ENCODE peak calls at places on chromosomes 6 and 20, in four cellular contexts. E, C, R and Q are unnamed samples.

GRCh38 chr6:136791296-136792065 is 796 bp downstream of the MAP3K5 start:
- DNase-seq in E (peak), R (no peak), C (peak), Q (no peak)

GRCh38 chr6:128860782-128861181 is 22.2 kb upstream of the LAMA2 start:
- DNase-seq in R (no peak), E (no peak), C (no peak), Q (no peak)

GRCh38 chr6:128630213-128630612 is 109.8 kb upstream of the PTPRK start:
- DNase-seq in E (no peak), C (no peak), R (no peak), Q (no peak)

GRCh38 chr6:7161253-7161623 is 53.5 kb downstream of the RREB1 start:
- DNase-seq in R (no peak), C (no peak), E (no peak), Q (no peak)

GRCh38 chr6:134884752-134885151 is 65.1 kb downstream of the ALDH8A1 start:
- DNase-seq in R (no peak), E (no peak), C (no peak), Q (no peak)

GRCh38 chr6:144528605-144529425 is 243.7 kb downstream of the UTRN start:
- DNase-seq in E (no peak), C (no peak), R (peak), Q (no peak)

GRCh38 chr6:163986313-163986712 is 571.8 kb downstream of the QKI start:
- DNase-seq in C (peak), E (no peak), R (no peak), Q (no peak)

GRCh38 chr6:146950351-146950835 is 253.8 kb upstream of the STXBP5 start:
- DNase-seq in C (peak), R (no peak), E (no peak), Q (no peak)

GRCh38 chr6:146295695-146296094 is 247.9 kb upstream of the RAB32 start:
- DNase-seq in R (no peak), E (no peak), C (no peak), Q (no peak)

GRCh38 chr6:138226701-138227315 is 8.5 kb upstream of the PBOV1 start:
- DNase-seq in E (no peak), C (no peak), R (no peak), Q (no peak)

GRCh38 chr6:170176621-170177382 is 114.1 kb downstream of the DLL1 start:
- DNase-seq in R (no peak), C (no peak), E (peak), Q (no peak)

GRCh38 chr6:32666420-32667300 is at the start of gene HLA-DQB1:
- DNase-seq in E (no peak), R (no peak), C (peak), Q (peak)

GRCh38 chr6:17886891-17887290 is 100.5 kb downstream of the KIF13A start:
- DNase-seq in R (no peak), C (no peak), E (no peak), Q (no peak)

GRCh38 chr20:54633903-54634302 is 158.5 kb downstream of the DOK5 start:
- DNase-seq in C (no peak), R (no peak), E (no peak), Q (no peak)

GRCh38 chr20:48189177-48189576 is 403.9 kb upstream of the SULF2 start:
- DNase-seq in E (no peak), R (no peak), C (peak), Q (no peak)

GRCh38 chr6:100346828-100347227 is 117.9 kb downstream of the SIM1 start:
- DNase-seq in E (no peak), R (no peak), C (peak), Q (no peak)

GRCh38 chr6:149234051-149234962 is 83.2 kb upstream of the TAB2 start:
- DNase-seq in E (no peak), C (peak), R (no peak), Q (no peak)

GRCh38 chr6:33785766-33786165 is 3.2 kb downstream of the LEMD2 start:
- DNase-seq in E (no peak), C (no peak), R (no peak), Q (no peak)

GRCh38 chr6:156164701-156165454 is 612.3 kb upstream of the ARID1B start:
- DNase-seq in R (no peak), C (no peak), E (no peak), Q (no peak)

GRCh38 chr20:25066386-25066785 is 8.4 kb upstream of the ACSS1 start:
- DNase-seq in E (no peak), R (no peak), C (no peak), Q (no peak)

GRCh38 chr20:48823476-48823875 is 4.3 kb downstream of the PREX1 start:
- DNase-seq in C (no peak), R (no peak), E (no peak), Q (no peak)

GRCh38 chr6:7615611-7616383 is 25.8 kb downstream of the SNRNP48 start:
- DNase-seq in C (peak), E (no peak), R (no peak), Q (peak)

GRCh38 chr6:47360388-47360787 is 50.7 kb upstream of the TNFRSF21 start:
- DNase-seq in R (no peak), C (no peak), E (no peak), Q (no peak)

GRCh38 chr20:23358923-23359572 is 2.9 kb upstream of the GZF1 start:
- DNase-seq in R (no peak), C (no peak), E (no peak), Q (no peak)

GRCh38 chr6:158518196-158519127 is 41.4 kb upstream of the TMEM181 start:
- DNase-seq in E (no peak), R (peak), C (peak), Q (no peak)

GRCh38 chr6:6001443-6001842 is 5.3 kb downstream of the NRN1 start:
- DNase-seq in E (no peak), C (no peak), R (no peak), Q (no peak)

GRCh38 chr6:6002809-6003333 is 3.9 kb downstream of the NRN1 start:
- DNase-seq in R (no peak), E (no peak), C (no peak), Q (no peak)

GRCh38 chr6:6002005-6002808 is 4.5 kb downstream of the NRN1 start:
- DNase-seq in E (no peak), C (no peak), R (no peak), Q (no peak)

GRCh38 chr6:6004147-6004995 is 2.4 kb downstream of the NRN1 start:
- DNase-seq in E (no peak), R (no peak), C (peak), Q (peak)

GRCh38 chr6:6003334-6004146 is 3.2 kb downstream of the NRN1 start:
- DNase-seq in C (no peak), E (peak), R (no peak), Q (peak)
- H3K9ac ChIP-seq in C (no peak), E (no peak), R (peak), Q (peak)

DNA sequence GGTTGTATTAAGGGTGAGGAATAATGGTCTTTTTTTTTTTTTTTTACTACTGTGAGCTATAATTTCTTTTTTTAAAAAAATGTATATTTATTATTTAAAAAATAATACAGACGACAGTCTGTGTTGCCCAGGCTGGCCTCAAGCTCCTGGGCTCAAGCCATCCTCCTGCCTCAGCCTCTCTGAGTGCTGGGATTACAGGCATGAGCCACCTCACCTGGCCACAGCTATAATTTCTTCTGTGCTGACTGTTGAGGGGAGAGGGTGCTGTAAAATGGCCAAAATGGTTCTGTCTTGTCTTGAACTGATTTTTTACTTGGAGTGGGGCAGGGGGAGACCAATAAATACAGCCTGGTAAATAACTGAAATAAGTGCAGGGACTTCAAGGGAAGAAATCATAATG is 3.6 kb downstream of the SRSF3 start:
- DNase-seq in C (no peak), E (no peak), R (no peak), Q (no peak)
- H3K9ac ChIP-seq in C (no peak), E (peak), R (no peak), Q (peak)

GRCh38 chr6:161545741-161546140 is 271.9 kb upstream of the AGPAT4 start:
- DNase-seq in C (no peak), E (no peak), R (no peak), Q (no peak)

GRCh38 chr6:161546632-161547031 is 272.8 kb upstream of the AGPAT4 start:
- DNase-seq in E (no peak), R (no peak), C (no peak), Q (no peak)

GRCh38 chr6:161549977-161550655 is 276.3 kb upstream of the AGPAT4 start:
- DNase-seq in E (no peak), C (no peak), R (no peak), Q (no peak)

GRCh38 chr6:161548713-161549112 is 274.9 kb upstream of the AGPAT4 start:
- DNase-seq in E (no peak), C (no peak), R (no peak), Q (no peak)

DNA sequence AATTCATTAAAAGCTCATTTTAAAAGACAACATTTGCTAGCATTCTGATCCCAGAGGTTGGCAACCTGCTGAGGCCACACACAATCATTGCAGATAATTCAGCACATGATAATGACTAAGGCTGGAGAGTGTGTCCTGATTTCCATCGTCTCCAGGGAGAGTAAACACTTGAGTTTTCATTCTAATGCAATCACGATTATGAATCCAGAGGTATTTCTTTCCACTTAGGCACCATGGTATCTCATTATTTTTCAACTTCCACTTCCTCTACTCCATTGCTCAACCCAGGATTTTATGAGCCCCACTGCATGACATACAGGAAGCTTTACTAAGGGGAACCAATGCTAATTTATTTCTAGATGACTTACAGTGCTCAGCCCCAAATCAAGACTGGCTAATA is 273.8 kb upstream of the AGPAT4 start:
- DNase-seq in C (no peak), E (no peak), R (no peak), Q (peak)
- H3K9ac ChIP-seq in C (no peak), E (no peak), R (no peak), Q (no peak)

GRCh38 chr20:36677422-36677771 is 31.4 kb upstream of the SLA2 start:
- DNase-seq in E (no peak), C (no peak), R (no peak), Q (no peak)
- H3K9ac ChIP-seq in E (no peak), C (no peak), R (no peak), Q (no peak)

DNA sequence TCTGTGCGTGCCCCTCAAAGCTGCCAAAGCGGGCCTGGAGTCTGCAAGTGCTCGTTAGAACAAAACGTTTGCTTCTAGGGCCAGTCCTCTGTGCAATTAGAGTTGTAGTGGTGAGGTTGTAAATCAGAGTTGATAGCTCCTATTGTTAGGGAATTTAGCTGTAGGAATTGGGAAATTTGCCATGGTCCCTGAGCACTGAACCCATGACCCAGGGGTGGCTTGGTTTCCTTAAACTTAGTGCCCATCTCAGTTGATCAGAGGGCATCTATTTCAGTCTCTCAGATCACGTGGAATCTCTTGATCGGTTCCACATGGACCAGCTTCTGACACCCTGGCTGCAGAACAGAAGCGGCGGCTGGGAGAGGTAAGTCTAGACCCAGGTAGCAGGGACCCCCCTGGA is 18.9 kb upstream of the RPS6KA2 start:
- DNase-seq in E (no peak), C (no peak), R (no peak), Q (no peak)
- H3K9ac ChIP-seq in E (no peak), C (no peak), R (no peak), Q (no peak)

DNA sequence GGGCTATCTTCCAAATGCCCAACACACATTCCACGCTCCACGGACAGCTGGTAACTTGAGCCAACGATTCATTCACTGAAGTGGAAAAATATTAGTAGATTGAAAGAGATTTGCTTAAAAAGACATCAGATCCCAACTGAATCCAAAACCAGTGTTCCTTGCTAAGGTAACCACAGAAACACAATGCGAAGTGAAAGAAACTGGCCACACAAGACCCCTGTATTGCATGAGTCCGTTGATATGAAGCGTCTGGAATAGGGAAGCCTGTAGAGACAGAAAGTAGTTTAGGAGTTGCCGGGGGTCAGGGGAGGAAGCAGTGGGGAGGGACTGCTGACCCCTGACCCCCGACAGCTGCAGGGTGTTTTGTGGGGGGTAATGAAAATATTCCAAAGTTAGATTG is 10.0 kb downstream of the PCK1 start:
- DNase-seq in C (no peak), R (no peak), E (no peak), Q (no peak)
- H3K9ac ChIP-seq in C (no peak), R (no peak), E (no peak), Q (no peak)

GRCh38 chr20:63472159-63472811 is at the start of gene KCNQ2:
- DNase-seq in R (peak), C (no peak), E (no peak), Q (no peak)
- H3K9ac ChIP-seq in R (peak), C (no peak), E (no peak), Q (no peak)

GRCh38 chr6:75350156-75350555 is 65.6 kb upstream of the TMEM30A start:
- DNase-seq in R (no peak), C (no peak), E (no peak), Q (no peak)
- H3K9ac ChIP-seq in R (no peak), C (no peak), E (no peak), Q (no peak)

DNA sequence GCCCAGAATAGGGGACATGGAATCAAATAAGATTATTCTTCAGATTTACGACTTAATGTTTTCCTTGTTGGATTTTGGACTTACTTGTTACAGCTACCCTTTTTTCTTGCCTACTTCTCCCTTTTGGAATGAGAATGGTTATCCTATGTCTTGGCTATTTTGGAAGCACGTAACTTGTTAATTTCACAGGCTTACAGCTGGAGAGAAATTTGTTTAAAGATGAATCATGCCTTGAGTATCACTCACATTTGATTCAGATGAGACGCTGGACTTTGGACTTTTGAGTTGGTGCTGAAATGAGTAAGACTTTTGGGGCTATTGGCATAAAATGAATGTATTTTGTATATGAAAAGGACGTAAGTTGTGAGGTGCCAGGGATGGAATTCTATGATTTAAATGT is 83.3 kb downstream of the SMPDL3A start:
- DNase-seq in E (no peak), C (no peak), R (no peak), Q (no peak)
- H3K9ac ChIP-seq in E (no peak), C (no peak), R (no peak), Q (no peak)

GRCh38 chr6:22363966-22364296 is 67.1 kb upstream of the PRL start:
- DNase-seq in E (no peak), R (no peak), C (no peak), Q (no peak)

GRCh38 chr6:22367331-22367730 is 70.5 kb upstream of the PRL start:
- DNase-seq in C (no peak), R (no peak), E (no peak), Q (no peak)

GRCh38 chr6:22364314-22364713 is 67.5 kb upstream of the PRL start:
- DNase-seq in C (no peak), R (no peak), E (no peak), Q (no peak)

GRCh38 chr6:22368794-22369193 is 72.0 kb upstream of the PRL start:
- DNase-seq in E (no peak), C (no peak), R (no peak), Q (no peak)

DNA sequence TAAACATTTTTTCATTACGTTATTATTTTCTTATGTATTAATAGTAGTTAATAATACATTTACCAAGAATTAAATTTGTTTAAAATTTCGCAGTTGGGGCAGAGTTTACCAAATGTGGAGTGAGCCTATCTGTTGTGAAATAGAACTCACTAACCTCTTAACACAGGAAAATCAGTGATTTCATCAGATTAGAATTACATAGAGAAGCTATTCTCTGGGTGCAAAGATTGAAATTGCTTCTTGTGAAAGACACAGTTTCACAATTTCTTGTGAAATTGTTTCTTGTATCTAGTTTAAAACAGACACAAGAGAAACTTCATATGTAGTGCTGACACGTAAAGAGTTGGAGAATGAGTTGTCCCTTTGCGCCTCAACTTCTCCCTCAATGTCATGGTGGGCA is 69.4 kb upstream of the PRL start:
- DNase-seq in E (no peak), C (peak), R (no peak), Q (no peak)
- H3K9ac ChIP-seq in E (no peak), C (no peak), R (no peak), Q (no peak)